ENCODE peak calls at places on chromosomes 16 and 17, in five cellular contexts. B is SK-N-SH; L is K562; I is effector memory CD4-positive, alpha-beta T cell; K is ovary. W is an unnamed sample.

GRCh38 chr17:82601447-82602000 is 46.7 kb downstream of the WDR45B start:
- DNase-seq in K (no peak), L (no peak), B (peak; percentile 34), I (no peak), W (no peak)

GRCh38 chr17:45651145-45651713 is 132.9 kb upstream of the CRHR1 start:
- DNase-seq in B (no peak), I (no peak), L (no peak), K (no peak), W (peak; percentile 13)

GRCh38 chr17:56925088-56925487 is 11.2 kb upstream of the TRIM25 start:
- DNase-seq in K (no peak), L (no peak), B (no peak), I (no peak), W (no peak)

GRCh38 chr16:58615280-58615679 is 14.3 kb downstream of the CNOT1 start:
- DNase-seq in K (no peak), I (no peak), L (no peak), B (no peak), W (no peak)

GRCh38 chr17:10053976-10054551 is 144.3 kb downstream of the GAS7 start:
- DNase-seq in L (no peak), B (no peak), K (no peak), I (no peak), W (no peak)

GRCh38 chr16:76879420-76879819 is 311.6 kb upstream of the MON1B start:
- DNase-seq in L (no peak), B (no peak), K (no peak), I (no peak), W (no peak)

GRCh38 chr16:27483624-27484023 is 66.1 kb downstream of the GTF3C1 start:
- DNase-seq in B (no peak), K (no peak), I (no peak), L (no peak), W (no peak)

GRCh38 chr17:2241823-2242222 is 61.8 kb downstream of the SMG6 start:
- DNase-seq in B (no peak), I (no peak), L (no peak), K (no peak), W (no peak)

GRCh38 chr16:90046971-90047713 is 27.9 kb upstream of the DBNDD1 start:
- DNase-seq in K (peak; percentile 94), I (no peak), L (no peak), B (no peak), W (no peak)

GRCh38 chr17:19769946-19770652 is 22.0 kb upstream of the ALDH3A1 start:
- DNase-seq in K (no peak), L (no peak), I (no peak), B (no peak), W (no peak)

GRCh38 chr17:5419959-5420653 is at the start of gene RPAIN:
- DNase-seq in I (peak; percentile 80), B (peak; percentile 88), L (peak; percentile 65), K (peak; percentile 82), W (peak; percentile 8)

GRCh38 chr16:1071561-1072225 is 854 bp upstream of the SSTR5 start:
- DNase-seq in B (no peak), K (no peak), L (no peak), I (no peak), W (no peak)

GRCh38 chr16:425740-426114 is 278 bp downstream of the RAB11FIP3 start:
- DNase-seq in I (peak; percentile 32), L (no peak), K (no peak), B (no peak), W (no peak)

GRCh38 chr17:68289936-68290267 is 1.0 kb downstream of the SLC16A6 start:
- DNase-seq in L (no peak), I (no peak), K (no peak), B (no peak), W (no peak)

GRCh38 chr17:3916013-3916696 is at the start of gene P2RX1:
- DNase-seq in I (peak; percentile 24), L (peak; percentile 63), K (peak; percentile 53), B (no peak), W (no peak)

GRCh38 chr16:29770250-29770929 is 7.7 kb upstream of the ZG16 start:
- DNase-seq in B (no peak), I (no peak), L (no peak), K (no peak), W (no peak)

GRCh38 chr16:12393208-12393607 is 410.5 kb downstream of the CPPED1 start:
- DNase-seq in B (no peak), L (no peak), I (no peak), K (no peak), W (peak; percentile 1)

GRCh38 chr16:12900599-12901203 is 697 bp upstream of the SHISA9 start:
- DNase-seq in B (peak; percentile 14), L (no peak), K (no peak), I (no peak), W (no peak)

GRCh38 chr16:81106826-81107503 is 10.8 kb upstream of the GCSH start:
- DNase-seq in K (no peak), L (no peak), B (no peak), I (no peak), W (peak; percentile 25)

GRCh38 chr16:89697616-89698331 is 3.7 kb downstream of the SPATA2L start:
- DNase-seq in B (peak; percentile 29), K (peak; percentile 41), L (no peak), I (no peak), W (no peak)

GRCh38 chr16:24071990-24072389 is 184.1 kb upstream of the CACNG3 start:
- DNase-seq in B (no peak), I (no peak), K (no peak), L (no peak), W (no peak)

GRCh38 chr17:50863221-50863843 is 2.8 kb downstream of the TOB1 start:
- DNase-seq in K (no peak), B (peak; percentile 80), L (no peak), I (no peak), W (peak; percentile 39)

DNA sequence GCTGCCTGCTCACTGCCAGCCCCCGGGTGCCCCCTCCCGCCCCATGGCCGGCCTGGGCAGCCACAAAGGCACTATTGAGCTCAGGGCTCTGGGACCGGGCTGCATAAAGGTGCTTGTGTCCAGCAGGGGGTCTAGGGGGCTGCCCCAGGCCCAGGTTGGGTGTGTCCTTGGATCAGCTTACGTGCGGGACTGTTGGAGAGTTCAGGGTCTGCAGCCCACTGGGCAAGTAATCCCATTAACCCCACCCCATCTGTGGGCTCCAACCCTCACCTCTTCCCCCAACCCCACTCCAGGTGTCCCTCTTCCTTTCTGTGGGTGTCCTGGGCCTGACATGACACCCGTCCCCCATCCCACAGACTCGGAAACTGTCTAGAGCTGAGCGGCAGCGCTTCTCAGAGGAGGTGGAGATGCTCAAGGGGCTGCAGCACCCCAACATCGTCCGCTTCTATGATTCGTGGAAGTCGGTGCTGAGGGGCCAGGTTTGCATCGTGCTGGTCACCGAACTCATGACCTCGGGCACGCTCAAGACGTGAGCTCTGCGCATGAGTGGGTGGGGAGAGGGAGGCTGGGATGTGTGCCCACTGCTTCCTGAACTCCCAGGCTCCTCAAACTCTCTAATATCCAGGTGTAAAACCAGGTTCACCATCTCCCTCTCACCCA is 2.1 kb downstream of the WNK4 start:
- DNase-seq in K (no peak), L (no peak), I (no peak), B (no peak), W (no peak)
- H3K27me3 ChIP-seq in K (no peaks in the 10 kb centered on the region), L (no peaks in the 10 kb centered on the region), I (peaks cover 57% of the 10 kb centered on the region), B (no peaks in the 10 kb centered on the region), W (peaks cover 6% of the 10 kb centered on the region)

DNA sequence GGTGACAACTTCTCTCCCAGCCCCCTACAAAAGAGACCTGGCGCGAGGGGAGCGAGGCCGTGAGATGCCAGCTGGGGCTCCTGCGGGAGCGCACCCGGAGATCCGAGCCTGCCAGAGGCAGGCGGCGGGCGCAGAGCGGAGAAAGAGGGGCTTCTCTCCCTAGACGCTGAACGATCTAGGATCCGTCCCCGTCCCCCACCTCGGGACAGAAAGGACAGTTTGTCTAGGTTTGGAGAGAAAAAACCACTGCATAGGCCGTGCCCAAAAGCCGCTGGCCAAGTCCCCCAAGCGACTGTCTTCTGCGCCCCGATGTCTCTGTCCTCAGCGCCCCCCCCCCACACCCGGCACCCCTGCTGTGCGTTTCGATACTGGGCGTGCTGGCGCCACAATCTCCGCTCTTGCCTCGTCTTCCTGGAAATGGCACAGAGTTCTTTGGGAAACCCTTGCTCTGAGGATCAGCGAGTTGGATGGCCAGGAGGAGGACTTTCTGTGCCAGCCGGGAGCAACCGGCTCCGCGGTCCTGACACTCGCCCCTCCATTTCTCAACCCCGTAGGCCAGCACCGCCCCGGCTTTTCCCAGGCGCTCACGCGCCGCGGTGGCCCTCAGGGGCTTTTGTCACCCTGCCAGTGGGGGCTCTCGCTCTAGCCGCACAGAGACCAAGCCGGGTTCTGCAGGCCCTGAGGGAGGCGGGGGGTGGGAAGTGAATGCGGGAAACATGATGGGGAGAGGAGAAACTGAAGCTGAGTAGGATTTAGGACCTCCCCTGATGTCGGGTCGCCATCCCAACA is 1.0 kb downstream of the SSTR2 start:
- DNase-seq in I (no peak), K (no peak), L (no peak), B (peak; percentile 75), W (no peak)
- H3K27me3 ChIP-seq in I (peaks cover 24% of the 10 kb centered on the region), K (no peaks in the 10 kb centered on the region), L (peaks cover 64% of the 10 kb centered on the region), B (peaks cover 34% of the 10 kb centered on the region), W (peaks cover 40% of the 10 kb centered on the region)

GRCh38 chr17:39596543-39597267 is 11.0 kb downstream of the NEUROD2 start:
- DNase-seq in B (peak; percentile 61), L (no peak), I (no peak), K (no peak), W (no peak)

GRCh38 chr17:39598047-39598481 is 9.7 kb downstream of the NEUROD2 start:
- DNase-seq in K (no peak), B (peak; percentile 74), I (no peak), L (no peak), W (no peak)

GRCh38 chr17:39595928-39596327 is 11.8 kb downstream of the NEUROD2 start:
- DNase-seq in I (no peak), L (no peak), K (no peak), B (no peak), W (no peak)

GRCh38 chr17:39598635-39599005 is 9.1 kb downstream of the NEUROD2 start:
- DNase-seq in L (no peak), B (peak; percentile 59), K (no peak), I (no peak), W (no peak)

GRCh38 chr17:39597372-39598046 is 10.2 kb downstream of the NEUROD2 start:
- DNase-seq in L (no peak), K (no peak), B (peak; percentile 71), I (no peak), W (no peak)
- H3K27me3 ChIP-seq in L (peaks cover 47% of the 10 kb centered on the region), K (peaks cover 6% of the 10 kb centered on the region), B (peaks cover 79% of the 10 kb centered on the region), I (peaks cover 73% of the 10 kb centered on the region), W (peaks cover 63% of the 10 kb centered on the region)

GRCh38 chr16:67657017-67657608 is 2.9 kb downstream of the ACD start:
- DNase-seq in B (no peak), I (no peak), L (no peak), K (no peak), W (no peak)

GRCh38 chr16:67654069-67654911 is 5.8 kb downstream of the ACD start:
- DNase-seq in B (no peak), I (no peak), K (no peak), L (no peak), W (no peak)

GRCh38 chr16:67653131-67654068 is 6.7 kb downstream of the ACD start:
- DNase-seq in L (peak; percentile 72), I (no peak), B (peak; percentile 89), K (no peak), W (no peak)

GRCh38 chr16:67656344-67657016 is 3.6 kb downstream of the ACD start:
- DNase-seq in L (no peak), K (no peak), B (no peak), I (no peak), W (no peak)

GRCh38 chr16:67655363-67655762 is 4.7 kb downstream of the ACD start:
- DNase-seq in L (no peak), B (no peak), K (no peak), I (no peak), W (no peak)
- H3K27me3 ChIP-seq in L (no peaks in the 10 kb centered on the region), B (no peaks in the 10 kb centered on the region), K (peaks cover 4% of the 10 kb centered on the region), I (no peaks in the 10 kb centered on the region), W (peaks cover 23% of the 10 kb centered on the region)

GRCh38 chr16:84040823-84041391 is 1.7 kb downstream of the SLC38A8 start:
- DNase-seq in I (no peak), K (no peak), B (no peak), L (no peak), W (no peak)
- H3K27me3 ChIP-seq in I (no peaks in the 10 kb centered on the region), K (no peaks in the 10 kb centered on the region), B (no peaks in the 10 kb centered on the region), L (peaks cover 54% of the 10 kb centered on the region), W (peaks cover 22% of the 10 kb centered on the region)